ENCODE peak calls at places on chromosomes 7 and 10, in six cellular contexts. A is cardiac muscle cell; N is IMR-90; D is mesendoderm; X is OCI-LY7; P is CD4-positive, CD25-positive, alpha-beta regulatory T cell. S is an unnamed sample.

GRCh38 chr7:133369130-133369529 is 116.3 kb downstream of the EXOC4 start:
- DNase-seq in D (no peak), X (no peak), P (no peak), N (peak; percentile 47), A (no peak), S (no peak)

GRCh38 chr7:131197920-131198610 is 129.6 kb upstream of the MKLN1 start:
- DNase-seq in A (no peak), N (peak; percentile 44), P (no peak), X (no peak), D (no peak), S (no peak)

GRCh38 chr10:118045842-118046490 is 775 bp downstream of the RAB11FIP2 start:
- DNase-seq in X (peak; percentile 42), P (no peak), A (peak; percentile 30), N (peak; percentile 29), D (peak; percentile 70), S (peak; percentile 3)

GRCh38 chr7:137592232-137592896 is 248.8 kb upstream of the PTN start:
- DNase-seq in N (peak; percentile 84), X (peak; percentile 31), A (peak; percentile 86), D (peak; percentile 82), P (no peak), S (no peak)

GRCh38 chr10:110350812-110351211 is 46.1 kb upstream of the SMNDC1 start:
- DNase-seq in N (peak; percentile 57), D (no peak), X (no peak), A (no peak), P (no peak), S (no peak)

GRCh38 chr7:29189743-29190201 is 4.8 kb upstream of the CHN2 start:
- DNase-seq in P (no peak), N (no peak), A (peak; percentile 67), D (peak; percentile 97), X (peak; percentile 22), S (no peak)

GRCh38 chr10:52533986-52534385 is 219.9 kb downstream of the DKK1 start:
- DNase-seq in P (no peak), A (no peak), D (no peak), X (no peak), N (peak; percentile 18), S (no peak)

GRCh38 chr10:117078168-117078837 is 59.8 kb downstream of the VAX1 start:
- DNase-seq in P (no peak), D (no peak), A (no peak), N (no peak), X (no peak), S (no peak)

GRCh38 chr7:18685961-18686360 is 190.4 kb downstream of the HDAC9 start:
- DNase-seq in A (no peak), P (no peak), D (no peak), X (no peak), N (peak; percentile 67), S (no peak)

GRCh38 chr7:99386584-99387238 is 12.2 kb downstream of the ARPC1B start:
- DNase-seq in D (peak; percentile 81), X (peak; percentile 70), A (no peak), N (peak; percentile 37), P (peak; percentile 48), S (no peak)

GRCh38 chr10:61478621-61479312 is 25.6 kb upstream of the TMEM26 start:
- DNase-seq in N (no peak), X (no peak), A (no peak), P (no peak), D (peak; percentile 21), S (no peak)

GRCh38 chr10:8453587-8453986 is 399.1 kb downstream of the GATA3 start:
- DNase-seq in X (no peak), D (no peak), A (no peak), N (no peak), P (no peak), S (no peak)

GRCh38 chr10:114389429-114389828 is 14.9 kb downstream of the AFAP1L2 start:
- DNase-seq in D (no peak), P (no peak), X (no peak), N (peak; percentile 52), A (no peak), S (no peak)

GRCh38 chr7:129853661-129854268 is 99.0 kb downstream of the UBE2H start:
- DNase-seq in D (no peak), A (no peak), N (no peak), X (no peak), P (no peak), S (no peak)
- H3K4me3 ChIP-seq in D (no peak overlapping the region), A (no peak overlapping the region), N (no peak overlapping the region), X (no peak overlapping the region), P (peak overlapping the region; percentile 9), S (no peak overlapping the region)

DNA sequence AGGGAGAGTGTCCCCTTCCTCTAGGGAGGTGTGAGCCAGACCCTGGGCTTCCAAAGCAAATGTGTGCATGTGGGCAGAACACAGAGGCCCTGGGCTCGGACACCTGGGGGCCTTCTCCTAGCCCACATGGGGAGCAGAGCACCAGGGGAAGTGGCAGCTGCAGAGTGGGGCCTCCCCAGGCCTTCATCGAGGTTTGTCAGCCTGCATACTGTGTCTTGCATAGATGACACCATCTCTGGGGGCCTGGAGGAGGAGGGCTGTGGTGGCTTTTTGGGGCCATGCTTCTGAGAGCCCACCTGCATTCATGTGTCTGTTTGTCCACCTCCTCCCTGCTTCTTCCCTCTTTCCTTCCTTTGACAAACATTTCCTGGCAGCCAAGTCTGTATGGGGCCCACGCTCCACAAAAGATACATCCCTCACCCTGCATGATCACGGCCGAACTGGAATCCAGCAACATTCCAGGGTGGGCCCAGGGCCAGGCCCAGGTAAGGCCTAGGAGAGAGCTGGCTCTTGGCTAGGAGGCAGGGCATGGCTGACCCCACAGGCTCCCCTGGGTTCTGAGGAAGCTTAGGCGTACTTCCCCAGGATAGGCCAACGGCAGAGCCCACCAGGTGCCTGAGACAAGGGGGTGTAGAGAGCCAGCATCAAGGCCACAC is 79.2 kb downstream of the ZMIZ1 start:
- DNase-seq in P (no peak), X (peak; percentile 19), A (no peak), N (no peak), D (no peak), S (no peak)
- H3K4me1 ChIP-seq in P (peaks cover 65% of the 10 kb centered on the region), X (peaks cover 43% of the 10 kb centered on the region), A (peaks cover 60% of the 10 kb centered on the region), N (peaks cover 67% of the 10 kb centered on the region), D (peaks cover 12% of the 10 kb centered on the region), S (peaks cover 63% of the 10 kb centered on the region)

GRCh38 chr7:37491919-37492694 is 43.4 kb upstream of the ELMO1 start:
- DNase-seq in D (peak; percentile 93), A (peak; percentile 64), N (no peak), X (no peak), P (no peak), S (no peak)

GRCh38 chr7:37493123-37493522 is 44.5 kb upstream of the ELMO1 start:
- DNase-seq in P (no peak), A (no peak), N (no peak), D (no peak), X (no peak), S (no peak)

GRCh38 chr7:37495574-37496184 is 47.0 kb upstream of the ELMO1 start:
- DNase-seq in N (peak; percentile 13), A (peak; percentile 44), P (peak; percentile 31), D (peak; percentile 52), X (peak; percentile 29), S (no peak)

GRCh38 chr7:37493810-37494209 is 45.1 kb upstream of the ELMO1 start:
- DNase-seq in A (no peak), D (peak; percentile 30), N (no peak), P (no peak), X (no peak), S (no peak)

DNA sequence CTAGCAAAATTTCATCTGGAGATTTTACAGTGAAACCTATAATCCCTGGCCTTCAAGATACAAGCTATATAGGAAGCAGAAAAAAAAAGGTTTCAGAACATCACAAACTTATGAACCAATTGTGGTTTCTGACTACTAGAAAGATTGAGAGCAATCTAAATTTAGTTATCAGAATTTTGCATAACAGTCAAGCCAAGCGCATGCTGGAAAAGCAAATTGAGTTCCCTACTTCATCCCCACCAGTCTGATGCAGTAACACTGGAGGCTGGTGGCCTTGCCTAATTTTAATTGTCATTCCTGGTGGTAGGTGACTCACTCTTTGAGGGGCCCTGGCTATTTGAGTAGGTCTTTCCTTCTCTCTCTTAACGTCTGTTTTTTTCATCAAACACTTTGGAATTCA is 46.3 kb upstream of the ELMO1 start:
- DNase-seq in N (no peak), D (peak; percentile 49), A (no peak), X (no peak), P (no peak), S (no peak)
- H3K4me3 ChIP-seq in N (no peak overlapping the region), D (no peak overlapping the region), A (no peak overlapping the region), X (no peak overlapping the region), P (no peak overlapping the region), S (no peak overlapping the region)

GRCh38 chr10:122186822-122187810 is 84.0 kb upstream of the BTBD16 start:
- DNase-seq in N (peak; percentile 34), X (no peak), P (no peak), A (no peak), D (no peak), S (no peak)
- H3K4me1 ChIP-seq in N (peaks cover 6% of the 10 kb centered on the region), X (no peaks in the 10 kb centered on the region), P (no peaks in the 10 kb centered on the region), A (peaks cover 17% of the 10 kb centered on the region), D (peaks cover 3% of the 10 kb centered on the region), S (no peaks in the 10 kb centered on the region)

DNA sequence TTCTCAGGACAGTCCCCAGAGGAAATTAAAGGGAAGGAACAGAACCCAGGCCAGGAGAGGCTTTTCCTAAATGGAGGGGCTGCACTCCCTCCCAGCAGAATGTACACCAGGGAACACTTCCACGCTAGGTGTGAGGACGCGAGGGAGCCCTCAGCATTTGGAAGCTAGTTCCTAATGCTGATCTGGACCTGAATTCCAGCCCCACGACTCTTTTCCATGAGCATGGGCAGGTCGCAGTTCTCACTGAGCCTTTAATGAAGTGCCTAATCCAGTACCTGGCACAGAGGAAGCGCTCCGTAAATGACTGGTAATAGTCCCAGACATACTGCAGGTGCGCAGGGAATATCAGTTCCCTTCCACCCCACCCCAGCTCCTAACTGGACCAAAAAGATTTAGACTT is 1.1 kb downstream of the ALOX5 start:
- DNase-seq in N (no peak), A (no peak), X (no peak), D (no peak), P (no peak), S (no peak)
- H3K4me3 ChIP-seq in N (no peak overlapping the region), A (no peak overlapping the region), X (peak overlapping the region; percentile 89), D (no peak overlapping the region), P (no peak overlapping the region), S (peak overlapping the region; percentile 34)